ENCODE peak calls at places on chromosomes 2 and 18, in seven cellular contexts. T, I, C, M, Y, J and N are unnamed samples.

GRCh38 chr2:127255721-127256120 is 35.6 kb upstream of the CYP27C1 start:
- DNase-seq in T (no peak), I (no peak), C (no peak), M (no peak), Y (no peak), J (no peak), N (no peak)

GRCh38 chr2:198711484-198711883 is 746.3 kb downstream of the SATB2 start:
- DNase-seq in T (no peak), I (no peak), C (no peak), M (no peak), Y (no peak), J (no peak), N (no peak)

GRCh38 chr2:219551863-219552381 is 8.1 kb downstream of the TMEM198 start:
- DNase-seq in T (no peak), I (no peak), C (no peak), M (no peak), Y (no peak), J (no peak), N (no peak)

GRCh38 chr2:122519806-122520205 is 764.4 kb downstream of the TSN start:
- DNase-seq in T (no peak), I (no peak), C (no peak), M (no peak), Y (no peak), J (no peak), N (no peak)

GRCh38 chr2:76197428-76197827 is 486.7 kb upstream of the GCFC2 start:
- DNase-seq in T (no peak), I (no peak), C (no peak), M (no peak), Y (no peak), J (no peak), N (no peak)

GRCh38 chr2:7725132-7725849 is 808.1 kb downstream of the RNF144A start:
- DNase-seq in T (no peak), I (no peak), C (no peak), M (no peak), Y (no peak), J (peak; percentile 73), N (no peak)

GRCh38 chr2:19021721-19022120 is 336.7 kb downstream of the OSR1 start:
- DNase-seq in T (no peak), I (no peak), C (no peak), M (peak; percentile 52), Y (no peak), J (no peak), N (no peak)

GRCh38 chr2:28437142-28437835 is 44.6 kb downstream of the FOSL2 start:
- DNase-seq in T (peak; percentile 64), I (no peak), C (no peak), M (no peak), Y (no peak), J (no peak), N (no peak)

GRCh38 chr2:169573160-169573973 is at the start of gene FASTKD1:
- DNase-seq in T (peak; percentile 93), I (peak; percentile 93), C (peak; percentile 58), M (peak; percentile 95), Y (peak; percentile 68), J (peak; percentile 79), N (peak; percentile 62)

GRCh38 chr2:26477911-26478253 is at the start of gene OTOF:
- DNase-seq in T (peak; percentile 66), I (no peak), C (no peak), M (no peak), Y (no peak), J (no peak), N (no peak)

GRCh38 chr2:97745474-97746172 is 32.2 kb downstream of the ZAP70 start:
- DNase-seq in T (no peak), I (no peak), C (no peak), M (no peak), Y (no peak), J (peak; percentile 21), N (no peak)

GRCh38 chr2:57515366-57515765 is 531.2 kb upstream of the VRK2 start:
- DNase-seq in T (no peak), I (no peak), C (no peak), M (no peak), Y (no peak), J (no peak), N (no peak)

GRCh38 chr2:80303825-80304521 is 579 bp downstream of the LRRTM1 start:
- DNase-seq in T (peak; percentile 78), I (peak; percentile 11), C (no peak), M (no peak), Y (no peak), J (no peak), N (no peak)

GRCh38 chr2:201414099-201415023 is 36.9 kb downstream of the TRAK2 start:
- DNase-seq in T (no peak), I (no peak), C (no peak), M (no peak), Y (no peak), J (peak; percentile 38), N (no peak)

GRCh38 chr2:35408320-35408719 is 947.3 kb upstream of the CRIM1 start:
- DNase-seq in T (no peak), I (no peak), C (no peak), M (no peak), Y (no peak), J (no peak), N (no peak)

GRCh38 chr2:217711236-217711635 is 291.6 kb downstream of the TNS1 start:
- DNase-seq in T (no peak), I (no peak), C (no peak), M (no peak), Y (no peak), J (no peak), N (no peak)

GRCh38 chr18:8975624-8976023 is 126.9 kb upstream of the NDUFV2 start:
- DNase-seq in T (no peak), I (no peak), C (no peak), M (no peak), Y (no peak), J (no peak), N (no peak)

GRCh38 chr2:31129835-31130561 is 8.2 kb downstream of the GALNT14 start:
- DNase-seq in T (peak; percentile 55), I (no peak), C (no peak), M (no peak), Y (no peak), J (no peak), N (no peak)

GRCh38 chr2:42072349-42073118 is 24.7 kb downstream of the PKDCC start:
- DNase-seq in T (peak; percentile 80), I (no peak), C (no peak), M (peak; percentile 54), Y (no peak), J (no peak), N (no peak)

GRCh38 chr18:69518989-69519388 is 118.3 kb downstream of the DOK6 start:
- DNase-seq in T (no peak), I (no peak), C (no peak), M (no peak), Y (no peak), J (no peak), N (no peak)

GRCh38 chr2:105800953-105801635 is 56.4 kb downstream of the NCK2 start:
- DNase-seq in T (no peak), I (no peak), C (no peak), M (peak; percentile 43), Y (no peak), J (no peak), N (no peak)

GRCh38 chr2:133204461-133204860 is 363.8 kb downstream of the NCKAP5 start:
- DNase-seq in T (no peak), I (no peak), C (no peak), M (no peak), Y (no peak), J (no peak), N (no peak)

DNA sequence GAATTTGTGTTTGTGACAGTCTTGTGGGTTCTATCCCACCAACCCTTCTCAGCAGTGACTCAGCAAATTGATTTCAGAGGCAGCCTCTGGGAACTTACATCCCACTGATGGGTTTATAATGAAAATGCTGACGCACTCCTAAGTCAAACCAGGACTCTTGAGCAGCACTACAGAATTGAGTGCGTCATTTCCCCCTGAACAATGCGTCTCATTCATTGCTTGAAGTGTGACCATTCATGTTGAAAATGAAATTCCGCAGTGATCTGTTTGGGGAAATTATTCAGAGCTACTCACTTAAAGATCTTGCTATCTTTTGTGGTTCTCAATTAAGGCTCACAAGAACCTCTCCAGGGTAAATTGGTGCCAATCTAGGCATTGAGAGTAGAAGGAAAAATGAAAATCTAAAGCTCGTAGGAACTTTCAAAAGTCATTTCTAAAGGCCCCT is 417.7 kb upstream of the SLC14A2 start:
- DNase-seq in T (no peak), I (no peak), C (peak; percentile 2), M (no peak), Y (no peak), J (peak; percentile 88), N (no peak)
- TF ChIP-seq POLR2AphosphoS5 in T (no peak), I (no peak), C (no peak), M (no peak), Y (no peak), J (no peak), N (no peak)

DNA sequence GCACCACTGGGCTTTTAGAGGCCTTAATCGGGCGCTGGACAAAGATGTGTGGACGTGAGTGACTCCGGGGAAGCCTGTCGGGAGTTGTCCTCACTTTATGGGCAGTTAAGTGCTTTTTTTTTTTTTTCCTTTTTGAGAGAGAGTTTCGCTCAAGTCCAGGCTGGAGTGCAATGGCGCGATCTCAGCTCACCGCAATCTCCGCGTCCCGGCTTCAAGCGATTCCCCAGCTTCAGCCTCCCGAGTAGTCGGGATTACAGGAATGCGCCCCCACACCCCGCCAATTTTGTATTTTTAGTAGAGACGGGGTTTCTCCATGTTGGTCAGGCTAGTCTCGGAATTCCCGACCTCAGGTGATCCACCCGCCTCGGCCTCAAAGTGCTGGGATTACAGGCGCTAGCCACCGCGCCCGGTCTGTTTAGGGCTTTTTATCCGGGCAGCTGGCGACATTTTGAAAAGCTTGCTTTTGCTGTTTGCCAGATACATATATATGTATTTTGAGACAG is 1.5 kb downstream of the MSH6 start:
- DNase-seq in T (no peak), I (no peak), C (no peak), M (no peak), Y (no peak), J (no peak), N (no peak)
- TF ChIP-seq TAF1 in T (no peak), I (no peak), C (no peak), M (no peak), Y (no peak), J (no peak), N (no peak)

GRCh38 chr18:3593381-3593903 is 143.5 kb downstream of the TGIF1 start:
- DNase-seq in T (peak; percentile 68), I (peak; percentile 69), C (no peak), M (no peak), Y (no peak), J (no peak), N (no peak)
- TF ChIP-seq POLR2AphosphoS5 in T (no peak), I (no peak), C (no peak), M (no peak), Y (no peak), J (no peak), N (no peak)

GRCh38 chr18:55585586-55586521 is 2.1 kb downstream of the TCF4 start:
- DNase-seq in T (no peak), I (no peak), C (no peak), M (no peak), Y (no peak), J (no peak), N (no peak)

GRCh38 chr18:55586841-55587240 is 1.2 kb downstream of the TCF4 start:
- DNase-seq in T (peak; percentile 17), I (no peak), C (no peak), M (no peak), Y (no peak), J (no peak), N (no peak)

GRCh38 chr18:55588876-55589595 is 1.0 kb upstream of the TCF4 start:
- DNase-seq in T (peak; percentile 9), I (no peak), C (no peak), M (no peak), Y (no peak), J (no peak), N (no peak)

GRCh38 chr18:55588001-55588875 is at the start of gene TCF4:
- DNase-seq in T (peak; percentile 80), I (peak; percentile 63), C (peak; percentile 18), M (no peak), Y (no peak), J (no peak), N (no peak)

GRCh38 chr18:55587341-55588000 is 521 bp downstream of the TCF4 start:
- DNase-seq in T (peak; percentile 76), I (peak; percentile 44), C (no peak), M (no peak), Y (no peak), J (no peak), N (no peak)
- TF ChIP-seq TAF1 in T (peak; percentile 40), I (no peak), C (no peak), M (no peak), Y (no peak), J (no peak), N (no peak)